ENCODE peak calls at places on chromosome 3, in ten cellular contexts. One of them, this sample, is unnamed.

GRCh38 chr3:138180375-138181029 is 5.8 kb upstream of the DBR1 start:
- DNase-seq in coronary artery: no peak
- DNase-seq in A549: no peak
- DNase-seq in cardiac muscle cell: peak
- DNase-seq in GM12878: no peak
- DNase-seq in BJ: no peak
- DNase-seq in fibroblast of pulmonary artery: peak
- DNase-seq in brain microvascular endothelial cell: peak
- DNase-seq in AG09309: no peak
- DNase-seq in IMR-90: peak
- DNase-seq in this sample: no peak

GRCh38 chr3:184334470-184335158 is 2.8 kb upstream of the FAM131A start:
- DNase-seq in coronary artery: no peak
- DNase-seq in A549: peak
- DNase-seq in cardiac muscle cell: no peak
- DNase-seq in GM12878: no peak
- DNase-seq in BJ: no peak
- DNase-seq in fibroblast of pulmonary artery: peak
- DNase-seq in brain microvascular endothelial cell: peak
- DNase-seq in AG09309: no peak
- DNase-seq in IMR-90: peak
- DNase-seq in this sample: no peak

GRCh38 chr3:126760541-126760940 is 56.5 kb downstream of the CHCHD6 start:
- DNase-seq in coronary artery: no peak
- DNase-seq in A549: no peak
- DNase-seq in cardiac muscle cell: no peak
- DNase-seq in GM12878: no peak
- DNase-seq in BJ: no peak
- DNase-seq in fibroblast of pulmonary artery: no peak
- DNase-seq in brain microvascular endothelial cell: no peak
- DNase-seq in AG09309: no peak
- DNase-seq in IMR-90: no peak
- DNase-seq in this sample: no peak

GRCh38 chr3:72791132-72791531 is 57.1 kb downstream of the SHQ1 start:
- DNase-seq in coronary artery: no peak
- DNase-seq in A549: no peak
- DNase-seq in cardiac muscle cell: peak
- DNase-seq in GM12878: no peak
- DNase-seq in BJ: no peak
- DNase-seq in fibroblast of pulmonary artery: peak
- DNase-seq in brain microvascular endothelial cell: no peak
- DNase-seq in AG09309: no peak
- DNase-seq in IMR-90: no peak
- DNase-seq in this sample: no peak

GRCh38 chr3:138670409-138670808 is 61.8 kb downstream of the FAIM start:
- DNase-seq in coronary artery: no peak
- DNase-seq in A549: no peak
- DNase-seq in cardiac muscle cell: no peak
- DNase-seq in GM12878: no peak
- DNase-seq in BJ: no peak
- DNase-seq in fibroblast of pulmonary artery: no peak
- DNase-seq in brain microvascular endothelial cell: no peak
- DNase-seq in AG09309: no peak
- DNase-seq in IMR-90: no peak
- DNase-seq in this sample: no peak

GRCh38 chr3:13537244-13537921 is 11.5 kb upstream of the FBLN2 start:
- DNase-seq in coronary artery: no peak
- DNase-seq in A549: no peak
- DNase-seq in cardiac muscle cell: no peak
- DNase-seq in GM12878: no peak
- DNase-seq in BJ: no peak
- DNase-seq in fibroblast of pulmonary artery: no peak
- DNase-seq in brain microvascular endothelial cell: no peak
- DNase-seq in AG09309: no peak
- DNase-seq in IMR-90: no peak
- DNase-seq in this sample: no peak

GRCh38 chr3:30548605-30549004 is 57.8 kb upstream of the TGFBR2 start:
- DNase-seq in coronary artery: no peak
- DNase-seq in A549: no peak
- DNase-seq in cardiac muscle cell: no peak
- DNase-seq in GM12878: no peak
- DNase-seq in BJ: no peak
- DNase-seq in fibroblast of pulmonary artery: no peak
- DNase-seq in brain microvascular endothelial cell: no peak
- DNase-seq in AG09309: no peak
- DNase-seq in IMR-90: no peak
- DNase-seq in this sample: no peak

GRCh38 chr3:58994746-58995330 is 55.0 kb downstream of the CFAP20DC start:
- DNase-seq in coronary artery: no peak
- DNase-seq in A549: peak
- DNase-seq in cardiac muscle cell: peak
- DNase-seq in GM12878: peak
- DNase-seq in BJ: no peak
- DNase-seq in fibroblast of pulmonary artery: peak
- DNase-seq in brain microvascular endothelial cell: peak
- DNase-seq in AG09309: peak
- DNase-seq in IMR-90: peak
- DNase-seq in this sample: peak

GRCh38 chr3:185586644-185586964 is 509 bp downstream of the SENP2 start:
- DNase-seq in coronary artery: no peak
- DNase-seq in A549: peak
- DNase-seq in cardiac muscle cell: no peak
- DNase-seq in GM12878: no peak
- DNase-seq in BJ: no peak
- DNase-seq in fibroblast of pulmonary artery: no peak
- DNase-seq in brain microvascular endothelial cell: peak
- DNase-seq in AG09309: no peak
- DNase-seq in IMR-90: no peak
- DNase-seq in this sample: no peak

GRCh38 chr3:185584681-185585080 is 1.4 kb upstream of the SENP2 start:
- DNase-seq in coronary artery: no peak
- DNase-seq in A549: no peak
- DNase-seq in cardiac muscle cell: no peak
- DNase-seq in GM12878: no peak
- DNase-seq in BJ: no peak
- DNase-seq in fibroblast of pulmonary artery: no peak
- DNase-seq in brain microvascular endothelial cell: no peak
- DNase-seq in AG09309: no peak
- DNase-seq in IMR-90: no peak
- DNase-seq in this sample: no peak

GRCh38 chr3:185585862-185586643 is at the start of gene SENP2:
- DNase-seq in coronary artery: peak
- DNase-seq in A549: peak
- DNase-seq in cardiac muscle cell: peak
- DNase-seq in GM12878: peak
- DNase-seq in BJ: peak
- DNase-seq in fibroblast of pulmonary artery: peak
- DNase-seq in brain microvascular endothelial cell: peak
- DNase-seq in AG09309: peak
- DNase-seq in IMR-90: peak
- DNase-seq in this sample: peak

GRCh38 chr3:185583925-185584324 is 2.2 kb upstream of the SENP2 start:
- DNase-seq in coronary artery: no peak
- DNase-seq in A549: no peak
- DNase-seq in cardiac muscle cell: no peak
- DNase-seq in GM12878: no peak
- DNase-seq in BJ: no peak
- DNase-seq in fibroblast of pulmonary artery: no peak
- DNase-seq in brain microvascular endothelial cell: no peak
- DNase-seq in AG09309: no peak
- DNase-seq in IMR-90: no peak
- DNase-seq in this sample: no peak

GRCh38 chr3:185585523-185585861 is 603 bp upstream of the SENP2 start:
- DNase-seq in coronary artery: no peak
- DNase-seq in A549: no peak
- DNase-seq in cardiac muscle cell: no peak
- DNase-seq in GM12878: no peak
- DNase-seq in BJ: no peak
- DNase-seq in fibroblast of pulmonary artery: peak
- DNase-seq in brain microvascular endothelial cell: no peak
- DNase-seq in AG09309: no peak
- DNase-seq in IMR-90: no peak
- DNase-seq in this sample: no peak
- H3K4me3 ChIP-seq in coronary artery: peak
- H3K4me3 ChIP-seq in A549: peak
- H3K4me3 ChIP-seq in cardiac muscle cell: peak
- H3K4me3 ChIP-seq in GM12878: peak
- H3K4me3 ChIP-seq in BJ: peak
- H3K4me3 ChIP-seq in fibroblast of pulmonary artery: peak
- H3K4me3 ChIP-seq in brain microvascular endothelial cell: peak
- H3K4me3 ChIP-seq in AG09309: peak
- H3K4me3 ChIP-seq in IMR-90: peak
- H3K4me3 ChIP-seq in this sample: peak

GRCh38 chr3:171526146-171526545 is 65.9 kb upstream of the TNIK start:
- DNase-seq in coronary artery: no peak
- DNase-seq in A549: no peak
- DNase-seq in cardiac muscle cell: no peak
- DNase-seq in GM12878: no peak
- DNase-seq in BJ: no peak
- DNase-seq in fibroblast of pulmonary artery: peak
- DNase-seq in brain microvascular endothelial cell: peak
- DNase-seq in AG09309: no peak
- DNase-seq in IMR-90: peak
- DNase-seq in this sample: no peak

GRCh38 chr3:171531716-171532115 is 71.5 kb upstream of the TNIK start:
- DNase-seq in coronary artery: no peak
- DNase-seq in A549: no peak
- DNase-seq in cardiac muscle cell: no peak
- DNase-seq in GM12878: no peak
- DNase-seq in BJ: no peak
- DNase-seq in fibroblast of pulmonary artery: no peak
- DNase-seq in brain microvascular endothelial cell: peak
- DNase-seq in AG09309: no peak
- DNase-seq in IMR-90: no peak
- DNase-seq in this sample: no peak

GRCh38 chr3:171525437-171525836 is 65.2 kb upstream of the TNIK start:
- DNase-seq in coronary artery: no peak
- DNase-seq in A549: no peak
- DNase-seq in cardiac muscle cell: no peak
- DNase-seq in GM12878: no peak
- DNase-seq in BJ: no peak
- DNase-seq in fibroblast of pulmonary artery: no peak
- DNase-seq in brain microvascular endothelial cell: no peak
- DNase-seq in AG09309: no peak
- DNase-seq in IMR-90: no peak
- DNase-seq in this sample: no peak

GRCh38 chr3:171528102-171528501 is 67.9 kb upstream of the TNIK start:
- DNase-seq in coronary artery: no peak
- DNase-seq in A549: no peak
- DNase-seq in cardiac muscle cell: peak
- DNase-seq in GM12878: no peak
- DNase-seq in BJ: no peak
- DNase-seq in fibroblast of pulmonary artery: peak
- DNase-seq in brain microvascular endothelial cell: no peak
- DNase-seq in AG09309: no peak
- DNase-seq in IMR-90: peak
- DNase-seq in this sample: peak

GRCh38 chr3:171526869-171527268 is 66.7 kb upstream of the TNIK start:
- DNase-seq in coronary artery: no peak
- DNase-seq in A549: no peak
- DNase-seq in cardiac muscle cell: peak
- DNase-seq in GM12878: no peak
- DNase-seq in BJ: peak
- DNase-seq in fibroblast of pulmonary artery: peak
- DNase-seq in brain microvascular endothelial cell: peak
- DNase-seq in AG09309: peak
- DNase-seq in IMR-90: peak
- DNase-seq in this sample: peak
- TF ChIP-seq CTCF in coronary artery: no peak
- TF ChIP-seq CTCF in A549: no peak
- TF ChIP-seq CTCF in cardiac muscle cell: peak
- TF ChIP-seq CTCF in GM12878: no peak
- TF ChIP-seq CTCF in BJ: peak
- TF ChIP-seq CTCF in fibroblast of pulmonary artery: no peak
- TF ChIP-seq CTCF in brain microvascular endothelial cell: no peak
- TF ChIP-seq CTCF in AG09309: no peak
- TF ChIP-seq CTCF in IMR-90: no peak
- TF ChIP-seq CTCF in this sample: no peak

GRCh38 chr3:167709690-167710089 is 25.0 kb downstream of the PDCD10 start:
- DNase-seq in coronary artery: no peak
- DNase-seq in A549: no peak
- DNase-seq in cardiac muscle cell: no peak
- DNase-seq in GM12878: no peak
- DNase-seq in BJ: no peak
- DNase-seq in fibroblast of pulmonary artery: no peak
- DNase-seq in brain microvascular endothelial cell: no peak
- DNase-seq in AG09309: no peak
- DNase-seq in IMR-90: no peak
- DNase-seq in this sample: no peak

GRCh38 chr3:167711439-167711838 is 23.3 kb downstream of the PDCD10 start:
- DNase-seq in coronary artery: no peak
- DNase-seq in A549: no peak
- DNase-seq in cardiac muscle cell: no peak
- DNase-seq in GM12878: no peak
- DNase-seq in BJ: no peak
- DNase-seq in fibroblast of pulmonary artery: no peak
- DNase-seq in brain microvascular endothelial cell: no peak
- DNase-seq in AG09309: no peak
- DNase-seq in IMR-90: no peak
- DNase-seq in this sample: no peak

GRCh38 chr3:167714871-167715270 is 19.8 kb downstream of the PDCD10 start:
- DNase-seq in coronary artery: no peak
- DNase-seq in A549: no peak
- DNase-seq in cardiac muscle cell: no peak
- DNase-seq in GM12878: no peak
- DNase-seq in BJ: no peak
- DNase-seq in fibroblast of pulmonary artery: no peak
- DNase-seq in brain microvascular endothelial cell: no peak
- DNase-seq in AG09309: no peak
- DNase-seq in IMR-90: no peak
- DNase-seq in this sample: no peak

GRCh38 chr3:167712445-167712844 is 22.2 kb downstream of the PDCD10 start:
- DNase-seq in coronary artery: no peak
- DNase-seq in A549: no peak
- DNase-seq in cardiac muscle cell: no peak
- DNase-seq in GM12878: no peak
- DNase-seq in BJ: no peak
- DNase-seq in fibroblast of pulmonary artery: no peak
- DNase-seq in brain microvascular endothelial cell: no peak
- DNase-seq in AG09309: no peak
- DNase-seq in IMR-90: no peak
- DNase-seq in this sample: no peak

DNA sequence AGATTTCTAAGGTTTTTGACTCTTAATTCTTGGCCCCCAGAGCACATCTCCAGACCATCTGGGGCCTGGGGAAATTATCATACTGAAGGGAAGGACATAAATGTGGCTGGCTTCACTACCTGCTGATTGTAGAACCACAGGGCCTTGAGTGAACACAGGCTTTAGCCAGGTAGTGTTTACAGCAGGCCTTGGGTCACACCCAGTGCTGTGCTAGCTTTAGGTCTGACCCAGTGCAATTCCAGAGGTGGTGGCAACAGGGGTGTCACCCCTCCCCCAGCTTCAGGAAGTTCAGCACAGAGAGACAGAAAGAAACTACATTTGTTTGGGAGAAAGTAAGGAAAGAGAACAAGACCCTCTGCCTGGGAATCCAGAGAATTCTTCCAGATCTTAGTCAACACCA is 24.1 kb downstream of the PDCD10 start:
- DNase-seq in coronary artery: no peak
- DNase-seq in A549: no peak
- DNase-seq in cardiac muscle cell: no peak
- DNase-seq in GM12878: no peak
- DNase-seq in BJ: no peak
- DNase-seq in fibroblast of pulmonary artery: no peak
- DNase-seq in brain microvascular endothelial cell: no peak
- DNase-seq in AG09309: no peak
- DNase-seq in IMR-90: no peak
- DNase-seq in this sample: no peak
- H3K4me3 ChIP-seq in coronary artery: no peak
- H3K4me3 ChIP-seq in A549: no peak
- H3K4me3 ChIP-seq in cardiac muscle cell: no peak
- H3K4me3 ChIP-seq in GM12878: no peak
- H3K4me3 ChIP-seq in BJ: no peak
- H3K4me3 ChIP-seq in fibroblast of pulmonary artery: no peak
- H3K4me3 ChIP-seq in brain microvascular endothelial cell: no peak
- H3K4me3 ChIP-seq in AG09309: no peak
- H3K4me3 ChIP-seq in IMR-90: no peak
- H3K4me3 ChIP-seq in this sample: no peak

DNA sequence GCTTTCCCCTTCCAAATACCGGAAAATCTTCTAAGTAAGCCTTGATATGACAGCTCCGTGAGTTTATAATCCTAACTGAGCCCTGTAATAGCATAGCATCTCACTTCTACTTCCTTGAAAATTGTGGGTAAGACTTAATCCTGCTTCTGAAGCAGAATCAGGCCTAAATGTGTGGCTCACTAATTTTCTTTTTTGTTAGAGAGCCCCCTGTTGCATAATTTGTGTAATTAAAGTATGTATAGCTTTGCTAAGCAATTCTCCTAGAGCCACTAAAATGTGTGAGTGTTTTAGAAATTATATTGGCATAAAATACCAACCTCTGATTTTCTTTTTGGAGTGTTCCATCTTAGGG is 304.4 kb downstream of the FGF12 start:
- DNase-seq in coronary artery: no peak
- DNase-seq in A549: no peak
- DNase-seq in cardiac muscle cell: peak
- DNase-seq in GM12878: no peak
- DNase-seq in BJ: no peak
- DNase-seq in fibroblast of pulmonary artery: peak
- DNase-seq in brain microvascular endothelial cell: no peak
- DNase-seq in AG09309: no peak
- DNase-seq in IMR-90: no peak
- DNase-seq in this sample: no peak
- TF ChIP-seq CTCF in coronary artery: no peak
- TF ChIP-seq CTCF in A549: peak
- TF ChIP-seq CTCF in cardiac muscle cell: peak
- TF ChIP-seq CTCF in GM12878: peak
- TF ChIP-seq CTCF in BJ: no peak
- TF ChIP-seq CTCF in fibroblast of pulmonary artery: no peak
- TF ChIP-seq CTCF in brain microvascular endothelial cell: peak
- TF ChIP-seq CTCF in AG09309: no peak
- TF ChIP-seq CTCF in IMR-90: peak
- TF ChIP-seq CTCF in this sample: peak